ENCODE peak calls at places on chromosome 14, in five cellular contexts. One of them, this sample, is unnamed.
A peak's percentile ranks its signal among the peaks of the same experiment; 100 is the strongest.

GRCh38 chr14:62934439-62934838 is 110.8 kb downstream of the KCNH5 start:
- DNase-seq in left ventricle myocardium inferior: no peak
- DNase-seq in stimulated activated CD4-positive, alpha-beta T cell treated with anti-CD3 and anti-CD28 coated beads, Interleukin-12 subunit alpha, Interleukin-12 subunit beta, amount 100 ng/mL, for 24 hours: no peak
- DNase-seq in islet precursor cell: no peak
- DNase-seq in Kasumi-1: no peak
- DNase-seq in this sample: no peak

GRCh38 chr14:93061380-93062012 is 54.2 kb downstream of the ITPK1 start:
- DNase-seq in left ventricle myocardium inferior: no peak
- DNase-seq in stimulated activated CD4-positive, alpha-beta T cell treated with anti-CD3 and anti-CD28 coated beads, Interleukin-12 subunit alpha, Interleukin-12 subunit beta, amount 100 ng/mL, for 24 hours: no peak
- DNase-seq in islet precursor cell: no peak
- DNase-seq in Kasumi-1: no peak
- DNase-seq in this sample: no peak

GRCh38 chr14:78595797-78596196 is 425.6 kb downstream of the NRXN3 start:
- DNase-seq in left ventricle myocardium inferior: no peak
- DNase-seq in stimulated activated CD4-positive, alpha-beta T cell treated with anti-CD3 and anti-CD28 coated beads, Interleukin-12 subunit alpha, Interleukin-12 subunit beta, amount 100 ng/mL, for 24 hours: no peak
- DNase-seq in islet precursor cell: no peak
- DNase-seq in Kasumi-1: peak; percentile 26
- DNase-seq in this sample: peak; percentile 15

GRCh38 chr14:65131176-65131765 is 29.0 kb upstream of the MAX start:
- DNase-seq in left ventricle myocardium inferior: no peak
- DNase-seq in stimulated activated CD4-positive, alpha-beta T cell treated with anti-CD3 and anti-CD28 coated beads, Interleukin-12 subunit alpha, Interleukin-12 subunit beta, amount 100 ng/mL, for 24 hours: no peak
- DNase-seq in islet precursor cell: no peak
- DNase-seq in Kasumi-1: no peak
- DNase-seq in this sample: peak; percentile 91

GRCh38 chr14:39430762-39431415 is 1.3 kb downstream of the FBXO33 start:
- DNase-seq in left ventricle myocardium inferior: no peak
- DNase-seq in stimulated activated CD4-positive, alpha-beta T cell treated with anti-CD3 and anti-CD28 coated beads, Interleukin-12 subunit alpha, Interleukin-12 subunit beta, amount 100 ng/mL, for 24 hours: no peak
- DNase-seq in islet precursor cell: peak; percentile 53
- DNase-seq in Kasumi-1: peak; percentile 49
- DNase-seq in this sample: peak; percentile 11

GRCh38 chr14:68975667-68976066 is 3.4 kb downstream of the ACTN1 start:
- DNase-seq in left ventricle myocardium inferior: no peak
- DNase-seq in stimulated activated CD4-positive, alpha-beta T cell treated with anti-CD3 and anti-CD28 coated beads, Interleukin-12 subunit alpha, Interleukin-12 subunit beta, amount 100 ng/mL, for 24 hours: no peak
- DNase-seq in islet precursor cell: no peak
- DNase-seq in Kasumi-1: no peak
- DNase-seq in this sample: peak; percentile 78

GRCh38 chr14:100827140-100827517 is 1.2 kb downstream of the MEG3 start:
- DNase-seq in left ventricle myocardium inferior: no peak
- DNase-seq in stimulated activated CD4-positive, alpha-beta T cell treated with anti-CD3 and anti-CD28 coated beads, Interleukin-12 subunit alpha, Interleukin-12 subunit beta, amount 100 ng/mL, for 24 hours: no peak
- DNase-seq in islet precursor cell: no peak
- DNase-seq in Kasumi-1: no peak
- DNase-seq in this sample: peak; percentile 41

GRCh38 chr14:102728509-102728908 is 48.7 kb upstream of the TRAF3 start:
- DNase-seq in left ventricle myocardium inferior: no peak
- DNase-seq in stimulated activated CD4-positive, alpha-beta T cell treated with anti-CD3 and anti-CD28 coated beads, Interleukin-12 subunit alpha, Interleukin-12 subunit beta, amount 100 ng/mL, for 24 hours: no peak
- DNase-seq in islet precursor cell: peak; percentile 38
- DNase-seq in Kasumi-1: no peak
- DNase-seq in this sample: no peak

GRCh38 chr14:104138098-104138890 is at the start of gene KIF26A:
- DNase-seq in left ventricle myocardium inferior: peak; percentile 60
- DNase-seq in stimulated activated CD4-positive, alpha-beta T cell treated with anti-CD3 and anti-CD28 coated beads, Interleukin-12 subunit alpha, Interleukin-12 subunit beta, amount 100 ng/mL, for 24 hours: no peak
- DNase-seq in islet precursor cell: peak; percentile 86
- DNase-seq in Kasumi-1: no peak
- DNase-seq in this sample: no peak